ENCODE peak calls at places on chromosome 13, in four cellular contexts. X is stimulated activated naive CD8-positive, alpha-beta T cell treated with anti-CD3 and anti-CD28 coated beads, Interleukin-15, Interleukin-2, amounts not matched to agents 100 U/mL and 50 U/mL, for 24 hours; Y is activated CD8-positive, alpha-beta T cell treated with anti-CD3 and anti-CD28 coated beads for 36 hours; R is right lobe of liver. A is an unnamed sample.

GRCh38 chr13:94291631-94292322 is 187.7 kb downstream of the DCT start:
- ATAC-seq in X (no peak), Y (no peak), R (peak; percentile 96), A (no peak)

GRCh38 chr13:43876366-43876765 is 3.2 kb downstream of the CCDC122 start:
- ATAC-seq in X (no peak), R (no peak), Y (no peak), A (no peak)

GRCh38 chr13:107866666-107867623 is 348.4 kb downstream of the LIG4 start:
- ATAC-seq in Y (peak; percentile 24), X (no peak), R (peak; percentile 41), A (no peak)

GRCh38 chr13:109344552-109345157 is 441.7 kb downstream of the IRS2 start:
- ATAC-seq in X (no peak), R (no peak), Y (no peak), A (no peak)

GRCh38 chr13:96104516-96104915 is 14.6 kb downstream of the HS6ST3 start:
- ATAC-seq in X (no peak), R (no peak), Y (no peak), A (no peak)

GRCh38 chr13:99526549-99526948 is 25.3 kb downstream of the TM9SF2 start:
- ATAC-seq in Y (no peak), R (peak; percentile 82), X (no peak), A (no peak)

GRCh38 chr13:24267283-24267682 is 42.1 kb upstream of the C1QTNF9 start:
- ATAC-seq in Y (no peak), R (peak; percentile 55), X (no peak), A (no peak)

GRCh38 chr13:110301606-110302131 is 5.3 kb downstream of the COL4A1 start:
- ATAC-seq in X (no peak), Y (no peak), R (no peak), A (no peak)

GRCh38 chr13:28329395-28330158 is 165.4 kb downstream of the FLT1 start:
- ATAC-seq in R (peak; percentile 86), X (no peak), Y (no peak), A (no peak)

GRCh38 chr13:36879218-36879938 is 40.7 kb downstream of the SMAD9 start:
- ATAC-seq in Y (no peak), X (no peak), R (no peak), A (no peak)

GRCh38 chr13:29771247-29771646 is 79.2 kb downstream of the UBL3 start:
- ATAC-seq in X (no peak), R (peak; percentile 63), Y (peak; percentile 39), A (no peak)

GRCh38 chr13:36870050-36870692 is 49.9 kb downstream of the SMAD9 start:
- ATAC-seq in Y (no peak), R (no peak), X (no peak), A (no peak)

GRCh38 chr13:73633817-73634449 is 500.3 kb downstream of the KLF12 start:
- ATAC-seq in Y (no peak), X (no peak), R (no peak), A (no peak)

GRCh38 chr13:75312884-75313520 is 169.0 kb downstream of the TBC1D4 start:
- ATAC-seq in X (peak; percentile 92), R (no peak), Y (peak; percentile 83), A (no peak)

GRCh38 chr13:26019881-26020535 is 31.8 kb downstream of the SHISA2 start:
- ATAC-seq in R (no peak), X (no peak), Y (no peak), A (no peak)

GRCh38 chr13:99991013-99991805 is 9.6 kb downstream of the ZIC2 start:
- ATAC-seq in Y (peak; percentile 17), R (peak; percentile 24), X (no peak), A (no peak)

GRCh38 chr13:44220948-44221347 is 152.7 kb upstream of the SERP2 start:
- ATAC-seq in Y (no peak), R (no peak), X (no peak), A (no peak)

GRCh38 chr13:110471156-110471832 is 90.2 kb downstream of the RAB20 start:
- ATAC-seq in R (no peak), X (no peak), Y (no peak), A (peak; percentile 84)

GRCh38 chr13:43428545-43429287 is 358.1 kb downstream of the ENOX1 start:
- ATAC-seq in X (no peak), Y (no peak), R (no peak), A (no peak)

GRCh38 chr13:51770681-51771417 is 33.1 kb downstream of the DHRS12 start:
- ATAC-seq in Y (no peak), R (no peak), X (no peak), A (peak; percentile 87)

GRCh38 chr13:46010148-46010547 is 42.4 kb downstream of the ZC3H13 start:
- ATAC-seq in Y (no peak), R (no peak), X (no peak), A (no peak)

GRCh38 chr13:92838786-92839185 is 387.8 kb upstream of the GPC6 start:
- ATAC-seq in R (no peak), Y (no peak), X (no peak), A (no peak)

GRCh38 chr13:100051070-100051469 is 37.8 kb upstream of the PCCA start:
- ATAC-seq in X (no peak), R (no peak), Y (no peak), A (no peak)

GRCh38 chr13:23753523-23753922 is 135.7 kb downstream of the MIPEP start:
- ATAC-seq in Y (no peak), X (no peak), R (no peak), A (no peak)

GRCh38 chr13:51714663-51715168 is 89.2 kb downstream of the DHRS12 start:
- ATAC-seq in R (no peak), X (no peak), Y (peak; percentile 49), A (no peak)

GRCh38 chr13:99548448-99548847 is 47.2 kb downstream of the TM9SF2 start:
- ATAC-seq in R (peak; percentile 64), X (peak; percentile 43), Y (no peak), A (peak; percentile 70)

GRCh38 chr13:29471551-29471950 is 123.9 kb downstream of the SLC7A1 start:
- ATAC-seq in X (no peak), R (no peak), Y (no peak), A (peak; percentile 55)

GRCh38 chr13:26599885-26600284 is 42.4 kb downstream of the WASF3 start:
- ATAC-seq in X (no peak), R (no peak), Y (no peak), A (no peak)

GRCh38 chr13:88456155-88456554 is 785.0 kb downstream of the SLITRK5 start:
- ATAC-seq in X (no peak), Y (no peak), R (no peak), A (no peak)

GRCh38 chr13:78881746-78882145 is 222.8 kb upstream of the OBI1 start:
- ATAC-seq in R (no peak), Y (no peak), X (no peak), A (no peak)

GRCh38 chr13:20873348-20873747 is 29.2 kb downstream of the XPO4 start:
- ATAC-seq in Y (no peak), R (no peak), X (no peak), A (no peak)

GRCh38 chr13:113856716-113857065 is 7.2 kb downstream of the GAS6 start:
- ATAC-seq in R (peak; percentile 58), Y (no peak), X (no peak), A (no peak)

A was measured in stimulated activated memory B cell treated with anti-CD40 and anti-IgM and Interleukin-4, amounts not matched to agents 10 μg/mL and 1 μg/mL and 100 μg/mL, for 72 hours.